ENCODE peak calls at places on chromosome 6, in five cellular contexts. H is K562, M is H1, P is GM23248, Z is mesenchymal stem cell. J is an unnamed sample.

GRCh38 chr6:148358196-148358785 is 15.7 kb downstream of the SASH1 start:
- DNase-seq in H (no peak), M (no peak), P (peak; percentile 68), Z (peak; percentile 33), J (no peak)

GRCh38 chr6:70846207-70846835 is 110.5 kb downstream of the B3GAT2 start:
- DNase-seq in H (no peak), M (no peak), P (no peak), Z (no peak), J (no peak)

GRCh38 chr6:116370328-116370716 is 425 bp upstream of the DSE start:
- DNase-seq in H (no peak), M (no peak), P (no peak), Z (no peak), J (no peak)

GRCh38 chr6:44664716-44665115 is 277.2 kb downstream of the CDC5L start:
- DNase-seq in H (no peak), M (no peak), P (peak; percentile 49), Z (peak; percentile 35), J (no peak)

GRCh38 chr6:121354764-121355163 is 20.5 kb upstream of the TBC1D32 start:
- DNase-seq in H (no peak), M (no peak), P (peak; percentile 36), Z (no peak), J (no peak)

GRCh38 chr6:12116264-12116800 is 104.2 kb downstream of the HIVEP1 start:
- DNase-seq in H (no peak), M (no peak), P (no peak), Z (no peak), J (no peak)

GRCh38 chr6:96391776-96392175 is 129.8 kb upstream of the UFL1 start:
- DNase-seq in H (no peak), M (peak; percentile 68), P (peak; percentile 1), Z (no peak), J (peak; percentile 80)

GRCh38 chr6:3427740-3428085 is 29.1 kb downstream of the SLC22A23 start:
- DNase-seq in H (no peak), M (no peak), P (peak; percentile 78), Z (no peak), J (no peak)

GRCh38 chr6:109772961-109773431 is 81.9 kb downstream of the FIG4 start:
- DNase-seq in H (no peak), M (no peak), P (peak; percentile 30), Z (peak; percentile 18), J (no peak)

GRCh38 chr6:127690092-127690491 is 113.1 kb downstream of the C6orf58 start:
- DNase-seq in H (no peak), M (no peak), P (peak; percentile 53), Z (peak; percentile 26), J (peak; percentile 20)

GRCh38 chr6:37399795-37400490 is 33.1 kb upstream of the CMTR1 start:
- DNase-seq in H (peak; percentile 47), M (no peak), P (no peak), Z (no peak), J (no peak)

GRCh38 chr6:77561768-77562314 is 91.0 kb upstream of the MEI4 start:
- DNase-seq in H (no peak), M (no peak), P (no peak), Z (no peak), J (no peak)

GRCh38 chr6:148059869-148060268 is 282.8 kb upstream of the SASH1 start:
- DNase-seq in H (no peak), M (no peak), P (no peak), Z (no peak), J (no peak)

GRCh38 chr6:44954281-44954680 is 373.8 kb upstream of the RUNX2 start:
- DNase-seq in H (no peak), M (no peak), P (no peak), Z (no peak), J (no peak)

GRCh38 chr6:16688984-16689636 is 72.2 kb downstream of the ATXN1 start:
- DNase-seq in H (no peak), M (no peak), P (peak; percentile 95), Z (peak; percentile 90), J (no peak)

GRCh38 chr6:86331265-86331840 is 606.0 kb upstream of the HTR1E start:
- DNase-seq in H (no peak), M (no peak), P (no peak), Z (no peak), J (no peak)

GRCh38 chr6:38012573-38012972 is 193.0 kb downstream of the ZFAND3 start:
- DNase-seq in H (peak; percentile 57), M (peak; percentile 48), P (peak; percentile 71), Z (peak; percentile 65), J (no peak)

GRCh38 chr6:136792945-136793289 is 640 bp upstream of the MAP3K5 start:
- DNase-seq in H (peak; percentile 76), M (peak; percentile 93), P (peak; percentile 95), Z (peak; percentile 92), J (peak; percentile 66)

GRCh38 chr6:2101213-2101612 is 144.2 kb downstream of the GMDS start:
- DNase-seq in H (no peak), M (no peak), P (peak; percentile 25), Z (no peak), J (no peak)

GRCh38 chr6:12645941-12646340 is 70.6 kb upstream of the PHACTR1 start:
- DNase-seq in H (no peak), M (no peak), P (no peak), Z (no peak), J (no peak)

GRCh38 chr6:56849876-56850275 is 105.0 kb upstream of the BEND6 start:
- DNase-seq in H (no peak), M (no peak), P (peak; percentile 89), Z (peak; percentile 72), J (no peak)

GRCh38 chr6:159505140-159505922 is 187.7 kb downstream of the SOD2 start:
- DNase-seq in H (no peak), M (no peak), P (no peak), Z (no peak), J (no peak)

GRCh38 chr6:25788305-25788922 is 33.9 kb downstream of the SLC17A4 start:
- DNase-seq in H (peak; percentile 65), M (peak; percentile 76), P (peak; percentile 70), Z (peak; percentile 59), J (no peak)

GRCh38 chr6:150717419-150717818 is 117.7 kb downstream of the PLEKHG1 start:
- DNase-seq in H (no peak), M (no peak), P (no peak), Z (no peak), J (no peak)

GRCh38 chr6:150721411-150722266 is 122.0 kb downstream of the PLEKHG1 start:
- DNase-seq in H (no peak), M (no peak), P (no peak), Z (no peak), J (no peak)

GRCh38 chr6:150720774-150721233 is 121.1 kb downstream of the PLEKHG1 start:
- DNase-seq in H (no peak), M (no peak), P (peak; percentile 6), Z (no peak), J (peak; percentile 74)

GRCh38 chr6:150719099-150719767 is 119.5 kb downstream of the PLEKHG1 start:
- DNase-seq in H (no peak), M (no peak), P (peak; percentile 6), Z (no peak), J (no peak)

GRCh38 chr6:150719861-150720260 is 120.2 kb downstream of the PLEKHG1 start:
- DNase-seq in H (no peak), M (no peak), P (no peak), Z (no peak), J (no peak)
- H2AFZ ChIP-seq in H (no peak overlapping the region), M (no peak overlapping the region), P (no peak overlapping the region), Z (no peak overlapping the region), J (no peak overlapping the region)

DNA sequence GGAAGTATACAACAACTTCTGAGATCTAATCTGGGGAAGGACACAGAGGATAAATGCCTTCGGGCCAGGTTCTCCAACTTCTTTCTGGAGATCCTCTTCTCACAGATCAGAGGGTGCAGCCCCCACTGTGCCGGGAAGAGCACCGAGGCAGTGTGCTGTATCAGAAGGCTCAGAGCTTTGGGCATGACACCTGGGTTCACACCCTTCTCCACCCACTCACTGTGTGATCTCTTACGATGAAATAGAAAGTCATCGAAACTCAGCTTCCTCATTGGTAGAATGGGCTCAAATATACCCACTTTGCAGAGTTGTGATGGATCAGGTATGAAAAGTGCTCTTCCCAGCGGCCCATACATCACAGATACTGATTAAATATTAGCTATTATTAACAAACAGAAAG is 347.5 kb upstream of the SOX4 start:
- DNase-seq in H (no peak), M (no peak), P (no peak), Z (no peak), J (no peak)
- H3K9ac ChIP-seq in H (no peak overlapping the region), M (no peak overlapping the region), P (no peak overlapping the region), Z (no peak overlapping the region), J (no peak overlapping the region)

GRCh38 chr6:22958677-22959076 is 389.3 kb downstream of the HDGFL1 start:
- DNase-seq in H (no peak), M (no peak), P (no peak), Z (no peak), J (no peak)
- H2AFZ ChIP-seq in H (no peak overlapping the region), M (no peak overlapping the region), P (no peak overlapping the region), Z (no peak overlapping the region), J (no peak overlapping the region)

DNA sequence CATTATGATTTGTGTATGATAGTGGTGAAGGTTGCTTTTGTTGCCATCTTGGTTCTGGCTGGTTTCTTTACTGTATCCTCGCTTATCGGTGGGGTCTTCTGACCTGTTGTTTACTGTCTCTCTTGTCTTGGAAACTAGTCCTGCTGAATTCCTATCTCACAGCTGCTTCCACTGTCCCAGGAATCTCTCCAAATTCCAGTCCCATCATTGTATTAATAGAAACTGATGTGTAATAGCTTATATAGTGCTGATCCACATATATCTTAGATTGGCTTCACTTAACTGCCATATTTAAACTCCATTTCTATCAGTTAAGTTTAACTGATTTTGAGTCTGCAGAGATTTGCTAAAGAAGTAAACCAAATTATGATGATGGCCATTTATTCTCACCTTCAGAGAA is 5.9 kb downstream of the GTF2H5 start:
- DNase-seq in H (no peak), M (no peak), P (no peak), Z (no peak), J (no peak)
- H3K9ac ChIP-seq in H (no peak overlapping the region), M (no peak overlapping the region), P (no peak overlapping the region), Z (peak overlapping the region; percentile 48), J (no peak overlapping the region)